ENCODE peak calls at places on chromosomes 2 and 18, in seven cellular contexts. H is naive thymus-derived CD4-positive, alpha-beta T cell; B is transverse colon; I is Panc1; K is mesendoderm; Y is PC-3; G is right atrium auricular region. W is an unnamed sample. For H3K36me3, the result is how much of the 10 kb centered on the place peaks cover.

GRCh38 chr18:47512056-47512455 is 260.6 kb upstream of the SKOR2 start:
- DNase-seq in H (no peak), K (no peak), B (no peak), G (no peak), Y (no peak), I (no peak), W (no peak)

GRCh38 chr2:218196974-218197373 is 20.0 kb upstream of the ARPC2 start:
- DNase-seq in H (no peak), G (no peak), B (no peak), I (no peak), K (no peak), Y (no peak), W (no peak)

GRCh38 chr18:59042477-59042842 is 97.2 kb upstream of the SEC11C start:
- DNase-seq in I (no peak), K (no peak), H (no peak), B (no peak), Y (no peak), G (no peak), W (no peak)

GRCh38 chr2:140880573-140880972 is 1250.2 kb downstream of the LRP1B start:
- DNase-seq in I (peak), Y (peak), G (no peak), B (no peak), H (no peak), K (no peak), W (no peak)

GRCh38 chr18:44742741-44743311 is 62.1 kb downstream of the SETBP1 start:
- DNase-seq in I (no peak), Y (no peak), K (peak), G (no peak), B (no peak), H (no peak), W (no peak)

GRCh38 chr2:46119453-46119852 is 177.8 kb upstream of the EPAS1 start:
- DNase-seq in B (no peak), I (no peak), K (no peak), Y (no peak), H (no peak), G (no peak), W (no peak)

GRCh38 chr2:209253544-209253943 is 170.3 kb upstream of the MAP2 start:
- DNase-seq in B (no peak), I (no peak), H (no peak), Y (no peak), G (no peak), K (no peak), W (no peak)

GRCh38 chr2:54931473-54931872 is 118.8 kb downstream of the RTN4 start:
- DNase-seq in G (no peak), B (no peak), K (no peak), I (no peak), H (no peak), Y (no peak), W (no peak)

GRCh38 chr2:148617219-148617618 is 27.3 kb upstream of the EPC2 start:
- DNase-seq in G (no peak), K (no peak), H (no peak), Y (no peak), B (no peak), I (no peak), W (no peak)

GRCh38 chr2:43127208-43127940 is 99.0 kb downstream of the ZFP36L2 start:
- DNase-seq in G (no peak), Y (peak), H (peak), I (no peak), K (peak), B (peak), W (peak)

DNA sequence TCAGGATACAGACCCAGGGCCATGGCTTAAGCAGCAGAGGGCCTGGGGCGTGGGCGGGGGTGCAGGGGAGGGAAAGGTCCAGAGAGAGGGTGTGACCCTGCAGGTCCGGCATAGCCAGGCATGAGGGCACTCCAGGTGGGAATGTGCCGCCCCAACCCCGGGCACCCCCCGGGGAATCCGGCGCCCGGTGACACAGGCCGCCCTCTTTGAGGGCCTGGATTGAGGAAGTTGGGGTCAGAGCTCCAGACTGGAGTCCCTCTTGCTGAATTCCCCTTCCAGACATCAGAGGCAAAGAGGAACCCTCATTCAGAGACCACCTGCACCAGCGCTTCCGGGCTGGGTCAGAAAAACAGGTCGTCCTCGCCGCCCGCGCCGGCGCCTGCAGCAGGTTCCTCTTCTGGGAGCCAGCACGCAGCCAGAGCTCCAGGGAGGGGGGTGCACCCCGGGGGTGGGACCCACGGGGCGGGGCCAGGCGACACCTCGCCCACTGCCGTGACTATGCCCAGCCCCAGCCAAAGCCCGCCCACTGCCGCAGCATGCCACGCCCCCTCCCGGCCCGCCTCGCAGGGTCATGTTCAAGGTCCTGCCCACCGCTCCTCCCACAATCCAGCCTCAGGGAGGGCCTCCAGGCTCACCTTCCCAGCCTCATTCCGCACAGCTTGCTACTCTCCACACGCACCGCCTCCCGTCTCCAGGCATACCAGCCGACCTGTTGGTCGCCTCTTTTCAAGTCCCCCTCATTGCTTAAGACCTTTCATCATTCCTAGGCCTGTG is 98.3 kb upstream of the ID2 start:
- DNase-seq in G (peak), H (peak), I (no peak), B (peak), Y (peak), K (peak), W (peak)
- H3K4me3 ChIP-seq in G (peak), H (no peak), I (peak), B (no peak), Y (peak), K (no peak), W (no peak)

GRCh38 chr2:61993422-61994024 is 88.0 kb downstream of the COMMD1 start:
- DNase-seq in K (peak), G (no peak), H (peak), Y (peak), I (peak), B (peak), W (no peak)

GRCh38 chr2:62001431-62001830 is 96.0 kb downstream of the COMMD1 start:
- DNase-seq in B (no peak), H (no peak), G (no peak), I (no peak), Y (no peak), K (no peak), W (no peak)

GRCh38 chr2:61995059-61995458 is 89.6 kb downstream of the COMMD1 start:
- DNase-seq in K (no peak), G (no peak), H (no peak), Y (no peak), B (no peak), I (no peak), W (no peak)

GRCh38 chr2:62000538-62000937 is 95.1 kb downstream of the COMMD1 start:
- DNase-seq in H (no peak), Y (no peak), K (peak), G (no peak), B (no peak), I (no peak), W (no peak)

DNA sequence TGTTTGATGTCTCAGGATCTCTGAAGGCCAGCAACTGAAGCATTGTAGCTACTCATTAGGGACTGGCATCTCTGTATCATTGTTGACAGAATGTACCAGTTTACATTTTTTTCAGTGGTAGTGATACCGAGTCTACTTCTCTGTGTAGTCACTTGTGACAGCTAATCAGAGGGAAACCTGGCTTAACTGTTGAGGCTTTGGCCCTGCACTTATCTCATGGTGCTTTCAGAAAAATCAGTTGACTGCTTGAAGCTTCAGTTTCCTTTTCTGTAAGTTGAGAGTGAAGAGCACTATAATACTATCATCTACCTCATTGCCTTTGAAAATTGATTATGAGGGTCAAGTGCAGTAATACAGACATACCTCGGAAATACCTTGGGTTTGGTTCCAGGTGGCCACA is 90.0 kb downstream of the COMMD1 start:
- DNase-seq in I (no peak), Y (no peak), K (no peak), H (no peak), G (no peak), B (no peak), W (no peak)
- H3K27ac ChIP-seq in I (no peak), Y (no peak), K (no peak), H (no peak), G (peak), B (no peak), W (no peak)

GRCh38 chr18:74513149-74513882 is 17.2 kb downstream of the CNDP2 start:
- DNase-seq in I (no peak), H (no peak), K (no peak), Y (no peak), G (no peak), B (no peak), W (no peak)

GRCh38 chr18:74511823-74512222 is 15.7 kb downstream of the CNDP2 start:
- DNase-seq in H (no peak), K (no peak), B (no peak), Y (no peak), I (no peak), G (no peak), W (no peak)

GRCh38 chr18:74510770-74511095 is 14.6 kb downstream of the CNDP2 start:
- DNase-seq in H (no peak), G (no peak), Y (no peak), I (no peak), K (no peak), B (no peak), W (no peak)

GRCh38 chr18:74513883-74514205 is 17.7 kb downstream of the CNDP2 start:
- DNase-seq in H (no peak), B (no peak), G (no peak), I (no peak), K (no peak), Y (no peak), W (no peak)

DNA sequence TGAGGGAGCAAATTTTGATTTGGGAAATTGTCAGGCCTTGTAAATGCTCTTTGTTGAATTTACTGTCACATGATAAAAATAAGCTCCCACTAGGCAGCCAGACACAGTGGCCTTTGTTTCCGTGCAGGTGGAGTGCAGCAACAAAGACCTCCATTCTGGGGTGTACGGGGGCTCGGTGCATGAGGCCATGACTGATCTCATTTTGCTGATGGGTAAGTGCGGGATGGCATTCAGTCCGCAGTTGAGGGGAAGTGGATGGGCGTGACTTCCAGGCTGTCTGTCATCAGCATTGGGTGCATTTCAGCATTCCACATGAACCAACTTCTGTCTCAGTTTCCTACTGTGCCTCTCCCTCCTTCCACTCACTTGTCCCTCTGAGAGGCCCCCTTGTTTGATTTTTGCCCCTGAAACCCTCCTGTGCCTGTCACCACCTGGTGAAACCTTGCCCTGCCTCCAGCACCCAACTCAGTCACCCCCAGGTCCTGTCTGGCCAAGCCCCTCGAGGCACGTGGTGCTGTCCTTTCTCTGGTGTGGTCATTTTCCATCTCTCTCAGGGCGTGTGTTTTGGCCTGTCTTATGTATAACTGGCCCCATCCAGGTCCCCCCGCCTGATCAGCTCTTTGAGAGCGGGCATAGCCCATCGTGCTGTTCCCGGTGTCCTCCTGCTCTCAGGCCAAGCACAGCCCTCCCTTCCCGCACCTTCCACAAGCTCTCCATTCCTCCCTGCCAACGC is 16.3 kb downstream of the CNDP2 start:
- DNase-seq in H (no peak), Y (no peak), G (no peak), I (no peak), B (no peak), K (no peak), W (no peak)
- H3K36me3 ChIP-seq in H (half or more), Y (under half), G (half or more), I (under half), B (half or more), K (under half), W (under half)

GRCh38 chr2:162716122-162716521 is 122.4 kb downstream of the KCNH7 start:
- DNase-seq in I (no peak), H (no peak), Y (no peak), G (no peak), B (no peak), K (no peak), W (no peak)

GRCh38 chr2:162710282-162710891 is 128.2 kb downstream of the KCNH7 start:
- DNase-seq in Y (peak), K (no peak), H (no peak), B (peak), I (no peak), G (no peak), W (no peak)

GRCh38 chr2:162706770-162707169 is 131.8 kb downstream of the KCNH7 start:
- DNase-seq in G (no peak), Y (no peak), K (no peak), B (no peak), I (no peak), H (no peak), W (no peak)

GRCh38 chr2:162711832-162712540 is 126.6 kb downstream of the KCNH7 start:
- DNase-seq in H (no peak), I (no peak), B (no peak), K (peak), Y (no peak), G (no peak), W (no peak)

DNA sequence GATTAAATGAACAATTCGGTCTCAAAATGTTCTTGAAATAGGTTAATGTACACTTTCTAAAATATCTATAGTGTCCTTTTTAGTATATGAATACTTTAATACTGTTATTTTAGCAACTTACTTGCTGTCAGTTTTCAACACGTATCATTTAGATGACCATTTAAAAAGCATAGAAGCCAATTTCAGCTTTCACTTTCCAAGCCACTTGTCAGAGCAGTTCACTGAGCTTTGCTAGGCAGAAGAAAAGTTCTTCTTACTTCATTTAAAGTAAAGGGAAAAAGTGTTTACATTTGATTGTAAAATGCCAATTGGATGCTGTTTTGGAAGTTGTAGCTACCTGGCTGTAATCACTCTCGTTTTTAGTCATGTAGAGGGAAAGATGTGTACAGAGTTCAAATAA is 126.0 kb downstream of the KCNH7 start:
- DNase-seq in G (no peak), H (no peak), Y (no peak), K (no peak), I (no peak), B (no peak), W (no peak)
- H3K4me3 ChIP-seq in G (no peak), H (no peak), Y (no peak), K (no peak), I (no peak), B (no peak), W (no peak)

GRCh38 chr2:200091126-200091525 is 135.7 kb downstream of the MAIP1 start:
- DNase-seq in K (peak), I (no peak), G (no peak), Y (no peak), H (no peak), B (no peak), W (no peak)

GRCh38 chr2:200089040-200089755 is 133.8 kb downstream of the MAIP1 start:
- DNase-seq in Y (no peak), I (no peak), H (no peak), G (no peak), B (no peak), K (peak), W (no peak)

GRCh38 chr2:200089756-200090109 is 134.4 kb downstream of the MAIP1 start:
- DNase-seq in K (peak), Y (no peak), B (no peak), I (no peak), G (no peak), H (no peak), W (no peak)

GRCh38 chr2:200092235-200092634 is 136.9 kb downstream of the MAIP1 start:
- DNase-seq in I (no peak), B (no peak), K (no peak), H (no peak), Y (no peak), G (no peak), W (no peak)

DNA sequence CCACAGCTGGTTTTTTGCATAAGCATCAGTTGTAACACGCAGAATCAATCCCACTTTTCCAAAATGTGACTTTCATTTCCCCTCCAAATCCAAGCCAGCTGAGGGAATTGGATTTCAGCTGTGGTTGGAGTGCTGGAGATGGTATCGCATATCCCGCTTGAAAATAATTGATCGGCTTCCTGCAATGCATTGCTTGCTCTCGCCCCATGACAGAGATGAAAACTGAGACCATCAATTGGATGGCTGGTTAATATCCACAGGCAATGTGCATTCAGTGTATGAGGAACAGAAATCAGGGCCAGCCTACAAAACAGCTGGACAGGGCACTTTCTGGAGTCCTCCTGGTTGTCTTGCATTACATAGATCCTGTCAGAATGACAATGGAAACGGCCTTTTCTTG is 135.3 kb downstream of the MAIP1 start:
- DNase-seq in K (no peak), Y (no peak), B (no peak), I (no peak), H (no peak), G (no peak), W (no peak)
- H3K27ac ChIP-seq in K (no peak), Y (no peak), B (no peak), I (no peak), H (no peak), G (no peak), W (no peak)

W was measured in aorta.